ENCODE peak calls at places on chromosomes 11 and 22, in five cellular contexts. R, F, M, A and B are unnamed samples.

GRCh38 chr11:120392791-120393190 is 56.6 kb downstream of the ARHGEF12 start:
- DNase-seq in R (no peak), A (no peak), M (no peak), F (no peak), B (peak; percentile 61)

GRCh38 chr11:94449437-94449836 is 44.2 kb downstream of the MRE11 start:
- DNase-seq in F (no peak), A (peak; percentile 16), M (no peak), R (no peak), B (no peak)

GRCh38 chr11:79547256-79547655 is 106.4 kb upstream of the TENM4 start:
- DNase-seq in A (peak; percentile 58), M (no peak), F (no peak), R (no peak), B (peak; percentile 19)

GRCh38 chr11:117669062-117669461 is 128.0 kb downstream of the DSCAML1 start:
- DNase-seq in F (no peak), R (no peak), M (no peak), A (no peak), B (no peak)

GRCh38 chr22:20080776-20081654 is 974 bp downstream of the DGCR8 start:
- DNase-seq in F (no peak), M (no peak), A (peak; percentile 80), R (peak; percentile 30), B (no peak)

GRCh38 chr11:116657842-116658825 is 114.7 kb downstream of the BUD13 start:
- DNase-seq in M (no peak), F (no peak), R (no peak), A (no peak), B (no peak)

GRCh38 chr11:10838083-10838482 is 19.8 kb downstream of the ZBED5 start:
- DNase-seq in M (no peak), F (no peak), R (no peak), A (no peak), B (no peak)

GRCh38 chr11:20483931-20484330 is 96.4 kb downstream of the PRMT3 start:
- DNase-seq in F (no peak), R (no peak), M (no peak), A (peak; percentile 12), B (no peak)

GRCh38 chr11:65591939-65592814 is 3.4 kb downstream of the KCNK7 start:
- DNase-seq in M (peak; percentile 55), R (no peak), F (no peak), A (peak; percentile 87), B (no peak)

GRCh38 chr11:17498475-17498874 is 21.8 kb upstream of the ABCC8 start:
- DNase-seq in M (no peak), F (no peak), A (no peak), R (no peak), B (no peak)

GRCh38 chr11:65613091-65613928 is 711 bp downstream of the MAP3K11 start:
- DNase-seq in A (no peak), M (no peak), F (no peak), R (no peak), B (no peak)

GRCh38 chr11:9568854-9569587 is 4.4 kb upstream of the WEE1 start:
- DNase-seq in M (peak; percentile 26), R (no peak), F (no peak), A (peak; percentile 96), B (peak; percentile 81)